ENCODE peak calls at places on chromosomes 16 and 17, in four cellular contexts. L is A549, I is K562, H is H1. U is an unnamed sample.

GRCh38 chr17:2084129-2084765 is 29.3 kb downstream of the HIC1 start:
- DNase-seq in L (no peak), I (peak), H (no peak), U (no peak)

GRCh38 chr17:50904522-50905459 is 38.6 kb upstream of the TOB1 start:
- DNase-seq in L (no peak), I (no peak), H (peak), U (peak)

GRCh38 chr17:73697872-73698271 is 53.6 kb upstream of the SDK2 start:
- DNase-seq in L (no peak), I (no peak), H (peak), U (peak)

GRCh38 chr16:78211951-78212350 is 112.5 kb downstream of the WWOX start:
- DNase-seq in L (no peak), I (no peak), H (peak), U (no peak)

GRCh38 chr16:66924527-66925321 is 611 bp downstream of the RRAD start:
- DNase-seq in L (peak), I (peak), H (peak), U (no peak)

GRCh38 chr16:69313469-69313868 is 2.3 kb downstream of the VPS4A start:
- DNase-seq in L (no peak), I (no peak), H (no peak), U (no peak)

GRCh38 chr17:49514374-49514738 is 19.3 kb downstream of the NGFR start:
- DNase-seq in L (peak), I (peak), H (peak), U (peak)

GRCh38 chr16:10871157-10871991 is 5.6 kb upstream of the CIITA start:
- DNase-seq in L (no peak), I (no peak), H (no peak), U (peak)

GRCh38 chr17:57121308-57122042 is 36.4 kb downstream of the AKAP1 start:
- DNase-seq in L (peak), I (peak), H (no peak), U (no peak)
- TF ChIP-seq RNF2 in L (no peak), I (no peak), H (no peak), U (no peak)

DNA sequence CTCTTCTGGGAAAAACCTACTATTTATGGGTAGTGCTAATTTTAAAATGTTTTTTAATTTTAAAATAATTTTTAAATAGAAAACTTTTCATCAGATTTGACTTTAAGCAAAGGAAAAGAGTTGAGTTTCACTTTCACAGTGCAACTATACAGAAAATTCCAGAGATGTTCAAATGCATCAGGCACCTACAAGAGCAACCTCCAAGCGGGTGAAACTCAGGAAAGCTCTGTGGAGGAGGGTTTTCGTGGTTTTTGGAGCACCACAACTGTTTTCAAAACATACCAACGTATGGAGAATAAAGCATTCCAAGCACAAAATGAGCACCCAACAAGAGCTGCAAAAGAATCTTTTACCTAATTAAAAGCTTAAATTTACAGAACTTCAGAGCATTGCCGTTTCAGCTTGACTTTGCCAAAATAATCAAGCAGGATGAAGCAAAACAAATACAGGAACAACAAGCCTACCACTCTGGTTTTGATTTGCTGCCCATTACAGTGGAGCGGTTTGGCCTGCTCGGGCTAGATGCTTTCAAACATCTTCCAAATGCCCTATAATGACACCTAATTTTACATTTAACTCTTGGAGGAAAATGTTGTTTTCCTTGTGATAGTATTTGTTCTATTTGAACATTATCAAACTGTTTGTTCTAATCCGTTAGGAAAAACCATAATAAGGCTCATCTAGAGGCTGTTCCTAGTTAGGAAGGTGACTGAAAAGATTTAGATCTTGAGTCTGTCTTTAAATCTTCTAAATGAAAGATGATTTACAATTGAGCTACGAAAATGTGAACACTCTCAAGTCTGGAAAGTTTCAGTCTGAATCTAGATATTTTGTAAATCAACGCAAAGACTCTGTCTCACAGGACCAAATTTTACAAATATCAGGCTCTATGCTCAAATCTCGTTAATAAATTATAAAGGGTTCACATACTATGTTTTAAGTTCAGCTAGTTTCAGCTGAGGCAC is 34.5 kb downstream of the NACA2 start:
- DNase-seq in L (no peak), I (no peak), H (no peak), U (no peak)
- TF ChIP-seq RNF2 in L (no peak), I (no peak), H (no peak), U (no peak)

GRCh38 chr17:3916013-3916696 is at the start of gene P2RX1:
- DNase-seq in L (no peak), I (peak), H (no peak), U (no peak)
- TF ChIP-seq RNF2 in L (no peak), I (peak), H (no peak), U (no peak)

DNA sequence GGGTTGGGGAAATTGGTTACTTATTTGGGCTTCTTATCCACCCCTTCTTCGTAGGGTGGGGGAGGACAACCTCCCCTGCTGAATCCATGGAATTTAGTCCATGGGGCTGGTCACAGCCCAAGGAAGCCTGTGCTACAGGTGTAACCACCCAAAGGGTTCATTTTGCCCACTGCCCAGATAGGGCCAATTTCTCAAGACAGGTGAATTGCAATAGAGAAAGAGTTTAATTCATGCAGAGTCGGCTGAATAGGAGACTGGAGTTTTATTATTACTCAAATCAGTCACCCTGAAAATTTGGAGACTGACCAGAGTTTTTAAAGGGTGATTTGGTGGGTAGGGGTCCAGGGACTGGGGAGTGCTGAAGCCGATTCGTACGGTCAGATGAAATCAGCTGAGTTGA is 101.5 kb upstream of the HS3ST2 start:
- DNase-seq in L (no peak), I (no peak), H (peak), U (no peak)
- TF ChIP-seq RNF2 in L (no peak), I (no peak), H (no peak), U (no peak)

GRCh38 chr17:82400830-82401229 is 17.3 kb upstream of the HEXD start:
- DNase-seq in L (no peak), I (no peak), H (no peak), U (no peak)
- TF ChIP-seq RNF2 in L (no peak), I (no peak), H (no peak), U (no peak)

GRCh38 chr16:53545433-53545832 is 42.4 kb upstream of the AKTIP start:
- DNase-seq in L (no peak), I (no peak), H (no peak), U (peak)

GRCh38 chr16:53546988-53547391 is 44.0 kb upstream of the AKTIP start:
- DNase-seq in L (peak), I (peak), H (no peak), U (peak)

GRCh38 chr16:53549970-53550406 is 47.0 kb upstream of the AKTIP start:
- DNase-seq in L (peak), I (peak), H (peak), U (peak)
- TF ChIP-seq RNF2 in L (no peak), I (no peak), H (no peak), U (peak)

DNA sequence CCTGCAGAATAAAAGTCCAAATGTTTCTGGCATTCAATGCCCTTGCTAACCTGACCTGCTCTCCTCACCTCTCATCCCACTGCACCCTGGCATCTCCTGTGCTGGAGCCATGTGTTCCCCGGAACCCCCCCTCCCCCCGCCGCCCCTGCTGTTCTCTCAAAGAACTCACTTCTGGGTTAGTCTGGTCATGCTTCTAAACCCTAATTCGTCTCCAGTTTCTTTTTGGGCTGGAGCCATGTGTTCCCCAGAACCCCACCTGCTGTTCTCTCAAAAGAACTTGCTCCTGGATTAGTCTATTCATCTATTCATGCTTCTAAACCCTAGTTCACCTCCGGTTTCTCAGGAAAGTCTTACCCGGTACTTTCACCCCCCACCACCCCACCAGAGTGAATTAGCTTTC is 808 bp upstream of the ALOX15 start:
- DNase-seq in L (peak), I (no peak), H (no peak), U (no peak)
- TF ChIP-seq RNF2 in L (no peak), I (no peak), H (no peak), U (no peak)

GRCh38 chr16:86406056-86406455 is 104.3 kb upstream of the FOXF1 start:
- DNase-seq in L (no peak), I (no peak), H (no peak), U (no peak)

GRCh38 chr16:86410076-86410475 is 100.3 kb upstream of the FOXF1 start:
- DNase-seq in L (no peak), I (no peak), H (no peak), U (no peak)

GRCh38 chr16:86410529-86410928 is 99.8 kb upstream of the FOXF1 start:
- DNase-seq in L (no peak), I (no peak), H (no peak), U (no peak)

GRCh38 chr16:86411878-86412277 is 98.4 kb upstream of the FOXF1 start:
- DNase-seq in L (no peak), I (no peak), H (no peak), U (no peak)

DNA sequence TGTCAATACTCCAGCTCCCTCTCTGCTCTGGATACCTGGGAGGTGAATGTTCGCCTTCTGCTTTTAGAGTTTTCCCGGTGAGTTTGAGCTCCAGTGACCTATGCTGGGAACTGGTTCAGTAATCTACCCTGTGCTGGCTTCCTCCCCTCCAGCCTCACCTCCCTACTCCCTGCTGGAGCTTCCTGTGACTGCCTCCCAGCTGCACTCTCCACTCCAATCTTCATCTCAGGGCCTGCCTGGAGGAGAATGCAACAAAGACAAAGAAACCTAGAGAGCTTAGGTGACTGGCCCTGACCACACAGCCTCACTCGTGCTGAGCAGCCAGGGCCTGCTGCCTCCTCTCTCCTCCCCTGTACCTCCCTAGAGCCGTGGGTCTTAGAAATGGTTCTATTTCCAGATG is 101.6 kb upstream of the FOXF1 start:
- DNase-seq in L (no peak), I (no peak), H (no peak), U (no peak)
- TF ChIP-seq RNF2 in L (no peak), I (no peak), H (no peak), U (no peak)